ENCODE peak calls at places on chromosomes 6 and 20, in eight cellular contexts. P is midbrain, E is choroid plexus epithelial cell, A is Ammon's horn, R is IMR-90, Y is fibroblast of lung, L is HEK293T, J is ACHN. W is an unnamed sample.

GRCh38 chr6:135329851-135330803 is 149.0 kb downstream of the MYB start:
- DNase-seq in Y (no peak), R (no peak), A (no peak), E (no peak), L (no peak), J (no peak), P (no peak), W (no peak)

GRCh38 chr6:105509506-105510331 is 106.8 kb upstream of the PREP start:
- DNase-seq in L (peak; percentile 19), P (no peak), Y (peak; percentile 26), A (no peak), J (no peak), E (peak; percentile 64), R (peak; percentile 56), W (no peak)

GRCh38 chr6:69311888-69312287 is 484.9 kb downstream of the LMBRD1 start:
- DNase-seq in A (no peak), R (no peak), P (no peak), E (no peak), J (no peak), L (no peak), Y (no peak), W (no peak)

GRCh38 chr6:167841981-167842380 is 15.3 kb downstream of the AFDN start:
- DNase-seq in L (no peak), J (no peak), A (no peak), Y (no peak), R (no peak), P (no peak), E (no peak), W (no peak)

GRCh38 chr6:163169521-163169920 is 245.0 kb upstream of the QKI start:
- DNase-seq in E (no peak), L (no peak), A (no peak), R (no peak), J (no peak), Y (no peak), P (no peak), W (no peak)

GRCh38 chr20:57570145-57570850 is 9.4 kb downstream of the PCK1 start:
- DNase-seq in J (no peak), E (no peak), L (no peak), A (no peak), R (no peak), Y (no peak), P (no peak), W (no peak)

GRCh38 chr6:145070791-145071190 is 664.5 kb downstream of the EPM2A start:
- DNase-seq in P (no peak), Y (peak; percentile 7), A (no peak), R (peak; percentile 83), L (no peak), E (peak; percentile 27), J (no peak), W (no peak)

GRCh38 chr6:15453622-15454021 is 207.8 kb downstream of the JARID2 start:
- DNase-seq in Y (no peak), P (peak; percentile 53), L (no peak), J (no peak), E (no peak), A (peak; percentile 53), R (no peak), W (no peak)

W was measured in kidney.